ENCODE peak calls at places on chromosomes 16 and 17, in six cellular contexts. N is stimulated activated CD4-positive, alpha-beta T cell treated with anti-CD3 and anti-CD28 coated beads, Interleukin-2, amount 100 ng/mL, for 24 hours; S is astrocyte of the hippocampus; P is SHP77; I is AG08396; B is AG20443. R is an unnamed sample.

GRCh38 chr17:37429442-37429841 is 22.8 kb downstream of the TADA2A start:
- DNase-seq in S (no peak), P (no peak), I (no peak), N (no peak), B (no peak), R (no peak)

GRCh38 chr17:57976594-57976993 is 11.5 kb downstream of the VEZF1 start:
- DNase-seq in S (no peak), P (no peak), I (no peak), B (no peak), N (no peak), R (no peak)

GRCh38 chr17:33152793-33153192 is 140.3 kb downstream of the ASIC2 start:
- DNase-seq in B (no peak), N (no peak), I (no peak), S (no peak), P (no peak), R (no peak)

GRCh38 chr16:56421976-56422669 is 3.2 kb downstream of the AMFR start:
- DNase-seq in N (no peak), I (no peak), P (no peak), S (no peak), B (no peak), R (no peak)

GRCh38 chr17:50184611-50185398 is 16.6 kb downstream of the COL1A1 start:
- DNase-seq in N (no peak), I (no peak), S (no peak), B (no peak), P (no peak), R (no peak)

GRCh38 chr16:85523602-85524364 is 89.3 kb upstream of the GSE1 start:
- DNase-seq in I (peak), P (peak), N (no peak), S (peak), B (peak), R (peak)

GRCh38 chr17:62780273-62780672 is 27.8 kb downstream of the MARCHF10 start:
- DNase-seq in N (no peak), P (peak), B (no peak), S (peak), I (no peak), R (no peak)

GRCh38 chr16:86874141-86874540 is 295.8 kb downstream of the FOXL1 start:
- DNase-seq in I (peak), B (peak), S (no peak), P (no peak), N (peak), R (no peak)

GRCh38 chr17:45093444-45094110 is 32.5 kb downstream of the NMT1 start:
- DNase-seq in I (peak), P (no peak), N (no peak), B (peak), S (peak), R (peak)

GRCh38 chr17:80647746-80648145 is 103.1 kb downstream of the RPTOR start:
- DNase-seq in S (peak), N (no peak), B (peak), I (peak), P (no peak), R (peak)

GRCh38 chr16:49458656-49459445 is 85.2 kb downstream of the C16orf78 start:
- DNase-seq in S (no peak), I (no peak), B (no peak), P (no peak), N (no peak), R (no peak)

GRCh38 chr16:75282811-75283281 is 31.4 kb upstream of the BCAR1 start:
- DNase-seq in I (no peak), S (peak), B (no peak), N (no peak), P (no peak), R (peak)

GRCh38 chr17:28468781-28469180 is 4.7 kb upstream of the SLC13A2 start:
- DNase-seq in P (no peak), I (no peak), N (no peak), B (no peak), S (no peak), R (no peak)

GRCh38 chr16:87457051-87457611 is 35.7 kb downstream of the ZCCHC14 start:
- DNase-seq in S (peak), N (no peak), I (peak), B (no peak), P (no peak), R (no peak)

GRCh38 chr17:81652901-81653771 is 3.2 kb downstream of the PDE6G start:
- DNase-seq in B (no peak), I (no peak), S (no peak), N (no peak), P (no peak), R (no peak)

R was measured in astrocyte of the spinal cord.